ENCODE peak calls at places on chromosomes 1 and 21, in four cellular contexts. P, D, U and A are unnamed samples.
A peak's percentile ranks its signal among the peaks of the same experiment; 100 is the strongest.

GRCh38 chr1:248884632-248885295 is 21.3 kb upstream of the PGBD2 start:
- DNase-seq in P (no peak), D (peak; percentile 73), U (no peak), A (no peak)

GRCh38 chr1:230730979-230731378 is 16.2 kb upstream of the CAPN9 start:
- DNase-seq in P (no peak), D (no peak), U (no peak), A (no peak)

GRCh38 chr21:33815153-33815707 is 100.4 kb downstream of the ATP5PO start:
- DNase-seq in P (no peak), D (no peak), U (no peak), A (no peak)

GRCh38 chr1:23562138-23562819 is 3.0 kb upstream of the ID3 start:
- DNase-seq in P (peak; percentile 95), D (peak; percentile 97), U (peak; percentile 97), A (peak; percentile 99)

GRCh38 chr1:212101735-212102134 is 66.2 kb downstream of the DTL start:
- DNase-seq in P (no peak), D (no peak), U (no peak), A (no peak)

GRCh38 chr1:34762474-34763141 is 3.1 kb downstream of the GJB4 start:
- DNase-seq in P (no peak), D (no peak), U (no peak), A (peak; percentile 48)

GRCh38 chr1:87017994-87018672 is 103.7 kb downstream of the HS2ST1 start:
- DNase-seq in P (no peak), D (no peak), U (no peak), A (no peak)

GRCh38 chr1:37794372-37795339 is 1.0 kb downstream of the MANEAL start:
- DNase-seq in P (no peak), D (no peak), U (no peak), A (no peak)

GRCh38 chr1:151839457-151840409 is at the start of gene C2CD4D:
- DNase-seq in P (no peak), D (no peak), U (peak; percentile 68), A (peak; percentile 90)

GRCh38 chr1:156705918-156706646 is 699 bp upstream of the CRABP2 start:
- DNase-seq in P (peak; percentile 77), D (no peak), U (peak; percentile 70), A (peak; percentile 79)

GRCh38 chr21:29166333-29166732 is 35.9 kb downstream of the MAP3K7CL start:
- DNase-seq in P (no peak), D (no peak), U (no peak), A (no peak)

GRCh38 chr1:235675152-235675890 is 25.7 kb upstream of the GNG4 start:
- DNase-seq in P (no peak), D (no peak), U (no peak), A (no peak)

GRCh38 chr1:160801836-160802580 is 6.0 kb downstream of the LY9 start:
- DNase-seq in P (no peak), D (no peak), U (no peak), A (no peak)

GRCh38 chr1:5847013-5847654 is 145.1 kb downstream of the NPHP4 start:
- DNase-seq in P (no peak), D (peak; percentile 14), U (no peak), A (no peak)

GRCh38 chr21:35777081-35777480 is 283.2 kb downstream of the SETD4 start:
- DNase-seq in P (no peak), D (no peak), U (no peak), A (no peak)

GRCh38 chr21:38993561-38993960 is 187.8 kb downstream of the ETS2 start:
- DNase-seq in P (peak; percentile 73), D (peak; percentile 85), U (no peak), A (peak; percentile 75)

GRCh38 chr1:18901147-18901951 is 1.0 kb downstream of the ALDH4A1 start:
- DNase-seq in P (no peak), D (no peak), U (no peak), A (no peak)

GRCh38 chr1:98661544-98662353 is at the start of gene SNX7:
- DNase-seq in P (peak; percentile 76), D (peak; percentile 66), U (peak; percentile 85), A (peak; percentile 94)

GRCh38 chr1:83515566-83516169 is 483.3 kb downstream of the TTLL7 start:
- DNase-seq in P (no peak), D (no peak), U (no peak), A (no peak)

GRCh38 chr1:236759252-236759859 is 35.7 kb upstream of the MTR start:
- DNase-seq in P (no peak), D (peak; percentile 17), U (no peak), A (no peak)

GRCh38 chr21:15560383-15561056 is 169.3 kb upstream of the USP25 start:
- DNase-seq in P (no peak), D (peak; percentile 2), U (no peak), A (no peak)

GRCh38 chr1:40519517-40519916 is 10.9 kb downstream of the EXO5 start:
- DNase-seq in P (no peak), D (no peak), U (no peak), A (no peak)

GRCh38 chr1:228285661-228286504 is 78.0 kb downstream of the OBSCN start:
- DNase-seq in P (no peak), D (no peak), U (peak; percentile 35), A (peak; percentile 68)

GRCh38 chr1:240329443-240329842 is 237.8 kb downstream of the FMN2 start:
- DNase-seq in P (no peak), D (no peak), U (no peak), A (no peak)

GRCh38 chr1:170126691-170127090 is 19.1 kb upstream of the NTMT2 start:
- DNase-seq in P (no peak), D (peak; percentile 90), U (no peak), A (no peak)

GRCh38 chr1:88800382-88801051 is 90.8 kb downstream of the GTF2B start:
- DNase-seq in P (no peak), D (peak; percentile 8), U (no peak), A (no peak)

GRCh38 chr1:91007092-91007491 is 14.7 kb downstream of the ZNF644 start:
- DNase-seq in P (no peak), D (no peak), U (no peak), A (no peak)
- H3K27ac ChIP-seq in P (no peak overlapping the region), D (no peak overlapping the region), U (no peak overlapping the region), A (no peak overlapping the region)

GRCh38 chr1:183807549-183808168 is 2.7 kb downstream of the RGL1 start:
- DNase-seq in P (no peak), D (peak; percentile 85), U (no peak), A (no peak)

GRCh38 chr1:183806086-183806485 is 1.2 kb downstream of the RGL1 start:
- DNase-seq in P (no peak), D (peak; percentile 78), U (no peak), A (no peak)

GRCh38 chr1:183808296-183809027 is 3.5 kb downstream of the RGL1 start:
- DNase-seq in P (no peak), D (no peak), U (no peak), A (no peak)

GRCh38 chr1:183804916-183805734 is at the start of gene RGL1:
- DNase-seq in P (peak; percentile 79), D (peak; percentile 70), U (peak; percentile 84), A (peak; percentile 87)

DNA sequence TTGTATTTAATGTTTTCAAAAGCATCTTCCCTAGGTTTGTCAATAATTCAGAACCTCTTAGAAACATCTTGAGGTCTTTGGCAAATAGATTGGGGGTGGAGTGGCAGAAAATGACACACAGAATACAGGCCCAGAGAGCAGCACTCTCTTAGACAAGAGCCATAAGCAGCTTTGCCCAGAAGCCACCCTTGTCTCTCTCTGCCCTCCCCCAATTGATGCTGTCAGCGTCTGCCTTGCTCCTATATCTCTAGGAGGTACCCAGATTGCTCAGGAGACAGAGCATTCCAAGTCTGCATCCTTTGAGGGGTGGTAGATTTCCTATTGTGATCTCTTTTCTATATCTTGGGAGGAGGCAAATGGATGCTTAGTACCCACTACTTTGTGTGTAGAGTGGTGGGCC is 1.7 kb downstream of the RGL1 start:
- DNase-seq in P (no peak), D (no peak), U (no peak), A (no peak)
- H3K27ac ChIP-seq in P (peak overlapping the region; percentile 90), D (no peak overlapping the region), U (peak overlapping the region; percentile 90), A (peak overlapping the region; percentile 68)

GRCh38 chr1:9252999-9253398 is 18.4 kb downstream of the H6PD start:
- DNase-seq in P (no peak), D (no peak), U (no peak), A (no peak)
- H3K27ac ChIP-seq in P (peak overlapping the region; percentile 53), D (no peak overlapping the region), U (no peak overlapping the region), A (no peak overlapping the region)

GRCh38 chr1:91091812-91092211 is 70.0 kb upstream of the ZNF644 start:
- DNase-seq in P (no peak), D (peak; percentile 8), U (no peak), A (no peak)
- H3K27ac ChIP-seq in P (no peak overlapping the region), D (peak overlapping the region; percentile 5), U (no peak overlapping the region), A (no peak overlapping the region)